ENCODE peak calls at places on chromosomes 4 and X, in five cellular contexts. J is lower lobe of right lung; V is GM23338; X is CD4-positive, alpha-beta memory T cell; D is CD8-positive, alpha-beta memory T cell. F is an unnamed sample. For H3K36me3, the result is how much of the 10 kb centered on the place peaks cover.

GRCh38 chr4:106160560-106160959 is 155.4 kb downstream of the TBCK start:
- DNase-seq in J (no peak), V (no peak), X (no peak), D (no peak), F (no peak)

GRCh38 chr4:32251126-32251525 is 1531.0 kb downstream of the PCDH7 start:
- DNase-seq in J (no peak), V (no peak), X (no peak), D (no peak), F (no peak)

GRCh38 chr4:99324978-99325377 is 3.8 kb upstream of the ADH1B start:
- DNase-seq in J (no peak), V (peak), X (no peak), D (no peak), F (no peak)

GRCh38 chr4:15690020-15690809 is 8.6 kb downstream of the FAM200B start:
- DNase-seq in J (no peak), V (peak), X (no peak), D (no peak), F (no peak)

GRCh38 chrX:46573896-46574336 is 351 bp downstream of the CHST7 start:
- DNase-seq in J (peak), V (peak), X (peak), D (peak), F (peak)

GRCh38 chr4:169765845-169766244 is 8.1 kb upstream of the HPF1 start:
- DNase-seq in J (no peak), V (no peak), X (no peak), D (no peak), F (no peak)

GRCh38 chrX:63250253-63250868 is 100.8 kb downstream of the SPIN4 start:
- DNase-seq in J (no peak), V (peak), X (peak), D (peak), F (no peak)

GRCh38 chr4:88008624-88009235 is 1.3 kb downstream of the PKD2 start:
- DNase-seq in J (no peak), V (no peak), X (no peak), D (no peak), F (no peak)

GRCh38 chr4:8905773-8906667 is 34.4 kb upstream of the HMX1 start:
- DNase-seq in J (peak), V (no peak), X (no peak), D (no peak), F (no peak)

GRCh38 chr4:158766419-158767044 is 2.3 kb upstream of the FNIP2 start:
- DNase-seq in J (no peak), V (no peak), X (no peak), D (no peak), F (no peak)

GRCh38 chr4:102707150-102707549 is 53.6 kb downstream of the MANBA start:
- DNase-seq in J (no peak), V (no peak), X (no peak), D (no peak), F (no peak)

GRCh38 chr4:174521800-174522182 is 497 bp downstream of the HPGD start:
- DNase-seq in J (peak), V (peak), X (peak), D (peak), F (no peak)

GRCh38 chr4:1493540-1494287 is 87.5 kb upstream of the NKX1-1 start:
- DNase-seq in J (peak), V (no peak), X (no peak), D (no peak), F (no peak)

GRCh38 chrX:43644124-43644701 is 11.9 kb upstream of the MAOA start:
- DNase-seq in J (no peak), V (no peak), X (no peak), D (no peak), F (no peak)

GRCh38 chr4:54475546-54475945 is 182.2 kb upstream of the KIT start:
- DNase-seq in J (no peak), V (no peak), X (no peak), D (no peak), F (no peak)

GRCh38 chr4:16942491-16942890 is 44.0 kb upstream of the LDB2 start:
- DNase-seq in J (no peak), V (no peak), X (no peak), D (no peak), F (no peak)

GRCh38 chrX:44828008-44828605 is 15.7 kb upstream of the DUSP21 start:
- DNase-seq in J (no peak), V (no peak), X (no peak), D (no peak), F (no peak)

GRCh38 chr4:73897380-73898136 is 28.4 kb downstream of the CXCL1 start:
- DNase-seq in J (no peak), V (no peak), X (no peak), D (no peak), F (no peak)

GRCh38 chrX:44432641-44433040 is 89.2 kb upstream of the EFHC2 start:
- DNase-seq in J (no peak), V (peak), X (no peak), D (no peak), F (no peak)

GRCh38 chrX:16743604-16744325 is 24.4 kb downstream of the SYAP1 start:
- DNase-seq in J (no peak), V (no peak), X (no peak), D (no peak), F (no peak)

GRCh38 chr4:123170843-123171242 is 225.8 kb upstream of the SPRY1 start:
- DNase-seq in J (no peak), V (no peak), X (no peak), D (no peak), F (no peak)

GRCh38 chr4:20248155-20248558 is 3.5 kb upstream of the SLIT2 start:
- DNase-seq in J (no peak), V (peak), X (no peak), D (no peak), F (no peak)

GRCh38 chr4:20603671-20604313 is 96.5 kb upstream of the PACRGL start:
- DNase-seq in J (no peak), V (no peak), X (no peak), D (no peak), F (no peak)

GRCh38 chr4:182642831-182643230 is 274.4 kb downstream of the DCTD start:
- DNase-seq in J (no peak), V (no peak), X (no peak), D (no peak), F (no peak)

GRCh38 chr4:1216869-1217294 is 32.0 kb downstream of the CTBP1 start:
- DNase-seq in J (no peak), V (no peak), X (peak), D (peak), F (peak)

GRCh38 chr4:152478456-152479237 is 57.2 kb downstream of the FBXW7 start:
- DNase-seq in J (no peak), V (no peak), X (no peak), D (no peak), F (no peak)

GRCh38 chr4:56570041-56570440 is 64.5 kb downstream of the ARL9 start:
- DNase-seq in J (no peak), V (no peak), X (no peak), D (no peak), F (no peak)

GRCh38 chr4:86560447-86560846 is 33.7 kb upstream of the PTPN13 start:
- DNase-seq in J (no peak), V (no peak), X (no peak), D (no peak), F (no peak)

GRCh38 chr4:621296-622070 is 3.9 kb upstream of the PDE6B start:
- DNase-seq in J (no peak), V (no peak), X (no peak), D (no peak), F (no peak)

GRCh38 chr4:71456841-71457240 is 118.0 kb downstream of the SLC4A4 start:
- DNase-seq in J (no peak), V (no peak), X (no peak), D (no peak), F (no peak)

GRCh38 chr4:16205298-16206164 is 20.7 kb downstream of the TAPT1 start:
- DNase-seq in J (no peak), V (peak), X (no peak), D (peak), F (no peak)

GRCh38 chrX:11666180-11666579 is 460 bp upstream of the ARHGAP6 start:
- DNase-seq in J (no peak), V (peak), X (no peak), D (no peak), F (no peak)

GRCh38 chrX:39618178-39618577 is 479.6 kb downstream of the BCOR start:
- DNase-seq in J (no peak), V (no peak), X (no peak), D (no peak), F (no peak)

GRCh38 chrX:16883487-16883804 is 13.3 kb upstream of the RBBP7 start:
- DNase-seq in J (no peak), V (no peak), X (no peak), D (no peak), F (no peak)

GRCh38 chr4:156778606-156779005 is 193.0 kb downstream of the PDGFC start:
- DNase-seq in J (no peak), V (no peak), X (no peak), D (no peak), F (no peak)

GRCh38 chr4:132065940-132066495 is 1083.1 kb upstream of the PCDH10 start:
- DNase-seq in J (no peak), V (no peak), X (no peak), D (no peak), F (no peak)

GRCh38 chr4:76430519-76431388 is 4.3 kb upstream of the SHROOM3 start:
- DNase-seq in J (no peak), V (peak), X (peak), D (peak), F (no peak)

GRCh38 chrX:13005671-13006473 is 31.0 kb downstream of the TMSB4X start:
- DNase-seq in J (no peak), V (no peak), X (no peak), D (no peak), F (no peak)

DNA sequence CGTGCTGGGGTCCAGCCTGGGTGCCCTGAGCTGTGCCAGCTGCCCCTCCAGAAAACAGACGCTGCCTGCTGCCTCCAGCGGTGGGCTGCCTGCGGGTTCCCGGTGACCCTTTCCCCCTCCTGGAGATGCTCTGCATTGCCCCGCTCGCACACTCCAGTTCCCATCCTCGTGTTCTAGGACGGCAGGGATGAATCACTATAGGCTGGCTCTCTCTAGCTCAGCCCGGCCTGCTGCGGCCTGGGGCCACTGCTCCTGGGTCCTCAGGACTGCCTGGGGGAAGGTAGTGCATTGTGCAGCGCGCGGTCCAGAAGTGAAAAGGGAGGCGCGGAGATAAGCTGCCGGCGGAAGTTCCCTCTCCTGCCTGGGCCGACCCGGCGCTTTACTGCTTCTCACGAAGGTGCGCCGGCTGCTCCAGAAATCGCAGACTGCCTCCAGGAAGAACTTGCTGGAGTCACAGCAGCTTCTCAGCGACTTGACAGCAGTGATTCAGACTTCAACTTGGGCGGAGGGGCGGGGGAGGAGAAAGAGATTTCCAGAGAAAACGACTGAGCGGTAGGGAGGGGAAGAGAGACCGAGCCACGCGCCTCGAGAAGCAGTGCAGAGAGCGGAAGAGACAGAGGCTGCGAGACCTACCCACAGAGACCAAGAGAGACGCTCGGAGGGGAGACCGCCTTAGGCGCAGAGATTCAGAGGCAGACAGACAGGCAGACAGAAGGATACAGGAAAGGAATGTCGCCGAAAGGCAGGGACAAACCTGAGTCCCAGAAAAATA is 6.7 kb upstream of the MSX1 start:
- DNase-seq in J (no peak), V (peak), X (no peak), D (no peak), F (no peak)
- H3K4me3 ChIP-seq in J (peak), V (peak), X (no peak), D (peak), F (peak)

GRCh38 chrX:109357714-109358113 is 124.2 kb downstream of the GUCY2F start:
- DNase-seq in J (no peak), V (no peak), X (no peak), D (no peak), F (no peak)
- H3K36me3 ChIP-seq in J (under half), V (under half), X (under half), D (under half), F (under half)

GRCh38 chr4:41009411-41009810 is 204.9 kb downstream of the APBB2 start:
- DNase-seq in J (no peak), V (no peak), X (no peak), D (no peak), F (no peak)
- H3K4me3 ChIP-seq in J (no peak), V (no peak), X (no peak), D (no peak), F (no peak)

GRCh38 chrX:154015581-154016264 is 4.0 kb downstream of the IRAK1 start:
- DNase-seq in J (no peak), V (no peak), X (no peak), D (no peak), F (no peak)
- H3K36me3 ChIP-seq in J (under half), V (under half), X (under half), D (under half), F (under half)

GRCh38 chr4:118682928-118683327 is 2.3 kb upstream of the METTL14 start:
- DNase-seq in J (no peak), V (peak), X (no peak), D (no peak), F (no peak)
- H3K4me3 ChIP-seq in J (no peak), V (peak), X (no peak), D (no peak), F (no peak)

GRCh38 chr4:4455199-4455865 is 68.4 kb downstream of the NSG1 start:
- DNase-seq in J (no peak), V (no peak), X (no peak), D (no peak), F (no peak)
- H3K36me3 ChIP-seq in J (half or more), V (under half), X (under half), D (under half), F (under half)

F was measured in effector memory CD4-positive, alpha-beta T cell.